ENCODE peak calls at places on chromosome 11, in ten cellular contexts. G, L, O, H, U, W, V, X, I and B are unnamed samples.

GRCh38 chr11:13333456-13333957 is 55.9 kb downstream of the BMAL1 start:
- DNase-seq in I (no peak), H (no peak), L (no peak), X (no peak), G (no peak), V (no peak), O (no peak), W (no peak), U (no peak), B (peak; percentile 84)

GRCh38 chr11:131037873-131038272 is 121.6 kb upstream of the SNX19 start:
- DNase-seq in X (no peak), I (no peak), L (no peak), W (no peak), O (no peak), H (no peak), V (no peak), U (no peak), G (peak; percentile 5), B (no peak)

GRCh38 chr11:121521145-121522042 is 68.6 kb upstream of the SORL1-AS1 start:
- DNase-seq in V (no peak), U (no peak), H (no peak), G (no peak), I (no peak), O (no peak), X (no peak), L (peak; percentile 8), W (no peak), B (no peak)

GRCh38 chr11:67404515-67405195 is 772 bp downstream of the TBC1D10C start:
- DNase-seq in L (no peak), H (peak; percentile 75), I (no peak), V (no peak), O (no peak), G (no peak), W (no peak), U (no peak), X (no peak), B (no peak)

GRCh38 chr11:122676638-122677037 is 21.1 kb downstream of the UBASH3B start:
- DNase-seq in U (no peak), W (no peak), H (no peak), G (no peak), V (no peak), I (no peak), L (no peak), X (no peak), O (no peak), B (no peak)

GRCh38 chr11:102117472-102118113 is 7.3 kb downstream of the YAP1 start:
- DNase-seq in X (no peak), U (no peak), H (no peak), W (no peak), L (peak; percentile 48), I (no peak), G (no peak), O (no peak), V (no peak), B (no peak)

GRCh38 chr11:73981051-73981805 is 1.4 kb downstream of the UCP2 start:
- DNase-seq in X (no peak), L (no peak), H (peak; percentile 37), U (no peak), V (no peak), W (no peak), I (no peak), G (no peak), O (no peak), B (no peak)

GRCh38 chr11:20443596-20443995 is 56.1 kb downstream of the PRMT3 start:
- DNase-seq in X (no peak), H (no peak), W (no peak), U (no peak), I (no peak), V (no peak), L (peak; percentile 28), G (peak; percentile 52), O (no peak), B (no peak)

GRCh38 chr11:78270993-78271392 is 82.3 kb downstream of the USP35 start:
- DNase-seq in O (no peak), H (no peak), W (no peak), I (no peak), U (no peak), X (no peak), G (no peak), L (no peak), V (no peak), B (no peak)

GRCh38 chr11:78274739-78275138 is 86.0 kb downstream of the USP35 start:
- DNase-seq in X (no peak), U (no peak), O (no peak), G (no peak), I (no peak), L (no peak), V (no peak), W (no peak), H (no peak), B (no peak)

GRCh38 chr11:78265326-78265725 is 76.6 kb downstream of the USP35 start:
- DNase-seq in X (no peak), O (no peak), U (no peak), L (peak; percentile 4), V (no peak), G (no peak), H (no peak), W (no peak), I (no peak), B (no peak)

GRCh38 chr11:78266451-78266850 is 77.7 kb downstream of the USP35 start:
- DNase-seq in G (no peak), H (no peak), X (no peak), L (no peak), I (no peak), U (no peak), W (no peak), O (no peak), V (no peak), B (no peak)

DNA sequence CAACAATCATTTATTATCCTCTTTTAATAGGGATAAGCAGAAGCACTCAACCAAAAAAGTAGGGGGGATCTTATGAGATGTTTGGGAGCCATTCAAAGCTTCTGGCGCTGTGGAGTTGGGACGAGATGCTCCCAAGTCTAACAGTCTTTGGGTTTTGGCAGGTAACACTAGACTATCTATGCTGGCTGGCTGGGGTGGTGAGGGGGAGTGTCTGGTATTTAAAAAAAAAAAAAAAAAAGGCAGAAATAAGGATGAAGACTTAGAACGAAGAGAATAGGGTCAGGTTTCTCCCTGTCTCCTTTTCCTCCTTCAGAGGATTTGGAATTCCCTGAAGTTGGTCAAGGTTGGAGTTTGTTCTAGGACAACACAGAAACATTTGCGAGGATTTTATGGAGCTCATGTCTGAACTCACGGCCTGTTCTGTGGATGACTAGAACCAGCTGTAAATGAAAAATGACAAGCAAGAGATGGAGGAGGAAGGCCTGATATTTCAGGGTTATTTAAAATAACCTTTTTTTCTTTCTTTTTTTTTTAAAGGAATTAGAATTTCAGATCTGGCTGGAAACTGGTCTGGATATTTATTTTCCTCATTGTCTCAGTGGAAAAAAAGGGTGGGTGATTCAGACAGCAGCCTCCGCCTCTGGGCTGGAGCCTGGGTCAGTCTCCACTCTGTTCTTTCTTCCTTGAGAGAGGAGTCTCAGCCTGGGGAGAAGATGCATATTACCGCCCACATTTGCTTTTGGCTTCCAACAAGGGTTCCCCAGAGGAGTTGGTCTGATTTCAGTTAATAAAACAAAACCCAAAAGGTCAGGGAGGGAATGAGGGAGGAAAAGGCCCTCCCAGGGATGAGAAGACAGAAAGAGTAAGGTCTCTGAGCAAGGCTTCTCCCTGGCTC is 80.0 kb downstream of the USP35 start:
- DNase-seq in I (no peak), W (peak; percentile 67), V (no peak), X (peak; percentile 58), U (no peak), O (no peak), G (peak; percentile 73), H (no peak), L (peak; percentile 26), B (no peak)
- H3K4me3 ChIP-seq in I (no peak overlapping the region), W (no peak overlapping the region), V (no peak overlapping the region), X (no peak overlapping the region), U (no peak overlapping the region), O (no peak overlapping the region), G (no peak overlapping the region), H (no peak overlapping the region), L (no peak overlapping the region), B (no peak overlapping the region)

DNA sequence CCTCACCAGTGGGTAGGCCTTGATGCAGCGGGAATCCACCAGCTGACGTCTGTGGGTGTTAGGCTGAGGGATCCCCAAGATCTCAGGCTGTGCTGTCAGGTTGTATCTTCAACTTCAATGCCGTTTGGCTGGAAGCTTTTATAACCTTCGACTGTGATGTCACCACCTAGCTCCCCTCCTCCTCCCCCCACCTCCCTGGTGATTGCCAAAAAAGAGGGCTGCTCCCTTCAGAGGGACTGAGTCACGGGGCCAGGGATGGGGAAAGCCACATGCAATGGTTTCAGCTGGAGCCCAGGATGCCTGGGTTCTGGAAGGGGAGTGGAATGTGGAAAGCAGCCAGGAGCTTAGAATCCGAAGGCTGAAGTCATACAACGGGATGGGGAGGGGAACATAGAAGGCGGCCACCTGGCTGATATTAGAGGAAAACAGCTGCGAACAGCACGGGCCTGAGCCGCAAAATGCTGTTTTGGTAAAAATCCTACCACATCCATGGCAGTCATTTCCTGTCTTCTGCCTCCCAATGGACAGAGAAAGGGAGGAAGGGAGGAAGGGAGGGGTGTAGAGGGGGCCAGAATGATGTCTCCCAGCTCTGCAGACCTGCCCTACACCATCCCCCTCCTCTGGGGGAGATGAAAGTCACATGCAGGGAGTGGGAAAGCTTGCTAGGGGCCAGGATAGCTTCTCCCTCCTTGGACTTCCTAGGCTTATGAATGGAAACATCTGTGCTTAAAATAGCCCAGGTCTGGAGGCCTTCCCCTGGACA is at the start of gene LRRN4CL:
- DNase-seq in I (peak; percentile 96), V (no peak), H (no peak), W (peak; percentile 98), G (peak; percentile 89), O (peak; percentile 79), L (peak; percentile 86), X (peak; percentile 82), U (peak; percentile 95), B (no peak)
- H3K4me3 ChIP-seq in I (peak within 1 kb of the TSS; percentile 38), V (no peak within 1 kb of the TSS), H (no peak within 1 kb of the TSS), W (peak within 1 kb of the TSS; percentile 34), G (no peak within 1 kb of the TSS), O (peak within 1 kb of the TSS; percentile 31), L (no peak within 1 kb of the TSS), X (peak within 1 kb of the TSS; percentile 51), U (peak within 1 kb of the TSS; percentile 35), B (no peak within 1 kb of the TSS)

DNA sequence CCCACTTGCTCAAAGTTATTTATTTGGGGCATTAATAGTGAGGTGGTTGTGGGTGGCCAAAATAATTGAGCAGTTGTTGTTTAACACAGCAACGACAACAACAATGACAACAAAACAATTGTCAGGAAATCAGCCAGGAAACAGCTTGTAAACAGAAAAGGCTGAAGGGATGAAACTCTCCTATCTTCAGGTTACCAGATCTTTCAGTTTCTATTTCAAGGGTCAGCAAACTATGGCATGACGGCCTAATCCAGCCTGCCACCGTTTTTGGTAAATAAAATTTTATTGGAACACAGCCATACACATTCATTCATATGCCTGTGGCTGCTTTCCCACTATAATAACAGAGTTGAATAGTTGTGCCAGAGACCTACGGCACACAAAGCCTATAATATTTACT is 76.2 kb upstream of the MTMR2 start:
- DNase-seq in G (peak; percentile 29), L (no peak), X (no peak), V (no peak), H (no peak), O (no peak), I (no peak), W (no peak), U (no peak), B (no peak)
- H3K4me3 ChIP-seq in G (no peak overlapping the region), L (no peak overlapping the region), X (peak overlapping the region; percentile 29), V (no peak overlapping the region), H (no peak overlapping the region), O (peak overlapping the region; percentile 18), I (no peak overlapping the region), W (no peak overlapping the region), U (peak overlapping the region; percentile 28), B (no peak overlapping the region)

DNA sequence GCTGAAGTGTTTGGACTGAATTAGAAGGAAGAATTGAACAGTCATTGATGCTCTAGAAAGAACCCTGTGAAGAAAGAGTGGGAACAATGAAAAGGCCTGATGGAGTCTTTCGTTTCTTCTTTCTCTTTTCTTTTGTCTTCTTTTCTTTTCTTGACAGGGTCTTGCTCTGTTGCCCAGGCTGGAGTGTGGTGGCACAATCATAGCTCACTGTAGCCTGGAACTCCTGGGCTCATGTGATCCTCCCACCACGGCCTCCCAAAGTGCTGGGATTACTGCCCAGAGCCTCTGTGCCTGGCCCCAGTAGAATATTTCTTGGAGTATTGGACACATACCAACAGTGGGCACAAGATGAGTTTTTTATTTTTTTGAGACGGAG is 1.1 kb downstream of the FEN1 start:
- DNase-seq in I (no peak), H (no peak), O (no peak), L (no peak), V (no peak), W (no peak), X (no peak), U (no peak), G (no peak), B (no peak)
- H3K4me3 ChIP-seq in I (peak overlapping the region; percentile 99), H (no peak overlapping the region), O (no peak overlapping the region), L (no peak overlapping the region), V (no peak overlapping the region), W (no peak overlapping the region), X (no peak overlapping the region), U (no peak overlapping the region), G (peak overlapping the region; percentile 76), B (no peak overlapping the region)